ENCODE peak calls at places on chromosomes 6 and 20, in four cellular contexts. A is neural progenitor cell, F is A549, W is fibroblast of lung. E is an unnamed sample. For H3K4me1, the result is how much of the 10 kb centered on the place peaks cover.

GRCh38 chr6:25017486-25017885 is 81.7 kb upstream of the RIPOR2 start:
- DNase-seq in W (peak), F (no peak), A (no peak), E (no peak)

GRCh38 chr20:19975436-19975799 is 41.7 kb upstream of the NAA20 start:
- DNase-seq in A (no peak), W (peak), F (peak), E (peak)

GRCh38 chr6:37209461-37210205 is 39.7 kb downstream of the PIM1 start:
- DNase-seq in F (no peak), A (no peak), W (no peak), E (peak)

GRCh38 chr6:90835584-90836212 is 248.8 kb upstream of the MAP3K7 start:
- DNase-seq in W (no peak), F (no peak), A (no peak), E (no peak)

GRCh38 chr6:26022166-26022510 is 59.5 kb downstream of the TRIM38 start:
- DNase-seq in W (peak), F (no peak), A (peak), E (peak)

GRCh38 chr6:110581682-110582081 is 105.3 kb upstream of the SLC22A16 start:
- DNase-seq in W (no peak), F (no peak), A (no peak), E (no peak)

GRCh38 chr6:167706313-167707109 is 120.2 kb upstream of the AFDN start:
- DNase-seq in F (no peak), A (no peak), W (no peak), E (no peak)

GRCh38 chr6:3904518-3904917 is 55.3 kb downstream of the FAM50B start:
- DNase-seq in W (no peak), A (no peak), F (no peak), E (no peak)

GRCh38 chr6:15348528-15348927 is 102.7 kb downstream of the JARID2 start:
- DNase-seq in F (no peak), W (no peak), A (no peak), E (no peak)

DNA sequence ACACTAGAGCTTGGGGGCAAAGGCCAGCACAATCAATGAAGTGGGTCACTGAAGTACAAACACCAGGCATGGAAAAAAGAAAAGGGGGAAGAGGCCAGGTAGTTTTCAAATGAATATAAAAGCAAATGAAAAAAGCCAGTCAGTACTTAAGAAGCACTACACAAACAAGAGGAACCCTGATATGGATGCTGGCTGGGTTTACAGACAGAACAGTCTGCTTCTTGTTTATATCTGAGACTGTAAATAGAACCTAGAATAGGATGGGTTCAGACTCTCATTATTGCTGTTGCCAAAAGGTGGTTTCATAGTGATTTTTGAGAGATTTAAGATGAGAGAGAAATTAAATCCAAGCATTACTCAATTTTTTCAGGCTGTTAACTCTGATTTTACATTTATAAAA is 24.1 kb downstream of the USP45 start:
- DNase-seq in F (no peak), A (no peak), W (no peak), E (no peak)
- H3K4me3 ChIP-seq in F (no peak), A (no peak), W (no peak), E (no peak)

DNA sequence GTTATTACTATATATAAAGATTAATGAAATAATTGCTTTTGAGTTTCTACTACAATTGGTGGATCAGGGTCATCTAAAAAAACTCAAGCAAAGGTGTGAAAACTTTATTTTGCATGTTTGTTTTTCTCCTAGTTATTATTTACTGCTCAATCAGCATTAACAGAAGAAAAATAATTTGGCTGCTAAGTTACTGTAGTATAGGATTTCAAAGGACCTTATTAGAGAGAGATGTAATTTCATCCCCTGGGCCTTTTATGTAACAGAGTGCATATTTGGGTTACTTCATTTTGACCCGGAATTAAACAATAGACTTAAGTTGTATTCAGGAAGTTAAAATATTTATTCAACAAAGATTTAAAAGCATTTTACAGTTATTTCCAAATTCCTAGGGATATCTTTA is 49.8 kb downstream of the EYA4 start:
- DNase-seq in A (no peak), F (no peak), W (no peak), E (no peak)
- H3K4me1 ChIP-seq in A (under half), F (under half), W (under half), E (under half)

GRCh38 chr6:41709375-41709774 is 26.0 kb downstream of the TFEB start:
- DNase-seq in W (no peak), A (no peak), F (no peak), E (no peak)
- H3K4me3 ChIP-seq in W (no peak), A (no peak), F (no peak), E (no peak)

GRCh38 chr6:41565701-41566100 is 19.5 kb downstream of the FOXP4 start:
- DNase-seq in W (no peak), A (no peak), F (no peak), E (no peak)
- H3K4me1 ChIP-seq in W (under half), A (half or more), F (under half), E (under half)

E was measured in SJCRH30.